ENCODE peak calls at places on chromosomes 5 and 9, in nine cellular contexts. K is hypothalamus; D is mammary epithelial cell; C is effector CD4-positive, alpha-beta T cell; F is neural crest cell; B is NCI-H748 treated with DMSO at 0.1 percent for 48 hours; S is HuH-7; I is AG04449; Y is activated gamma-delta T cell treated with anti-CD3 and anti-CD28 coated beads, Interleukin-2, amount 50 U/mL, for 16 hours. E is an unnamed sample.

GRCh38 chr5:107474724-107475489 is 195.8 kb downstream of the EFNA5 start:
- DNase-seq in C (no peak), S (no peak), I (no peak), K (no peak), F (no peak), D (peak), B (no peak), Y (no peak), E (no peak)

GRCh38 chr9:130024597-130024994 is 18.4 kb downstream of the FNBP1 start:
- DNase-seq in D (peak), K (no peak), S (no peak), I (no peak), C (no peak), B (no peak), Y (no peak), F (no peak), E (no peak)

GRCh38 chr5:83026930-83027687 is 50.1 kb downstream of the TMEM167A start:
- DNase-seq in I (no peak), Y (no peak), K (no peak), C (no peak), B (no peak), D (no peak), F (no peak), S (no peak), E (peak)

GRCh38 chr5:96595300-96596090 is 66.7 kb upstream of the CAST start:
- DNase-seq in S (peak), F (no peak), B (no peak), Y (no peak), C (no peak), I (no peak), D (peak), K (no peak), E (no peak)

GRCh38 chr9:126488881-126489404 is 124.8 kb upstream of the LMX1B start:
- DNase-seq in S (no peak), D (no peak), C (no peak), K (no peak), F (no peak), B (no peak), Y (no peak), I (no peak), E (no peak)

GRCh38 chr5:81971086-81971693 is 633 bp upstream of the ATG10 start:
- DNase-seq in D (no peak), C (no peak), K (no peak), F (no peak), I (no peak), Y (no peak), S (peak), B (peak), E (no peak)

GRCh38 chr5:61301345-61301744 is 30.7 kb upstream of the ZSWIM6 start:
- DNase-seq in B (no peak), K (no peak), C (no peak), Y (no peak), S (no peak), F (no peak), I (peak), D (no peak), E (no peak)

GRCh38 chr5:123914333-123914732 is 402.4 kb downstream of the CSNK1G3 start:
- DNase-seq in C (no peak), I (no peak), F (no peak), D (no peak), B (no peak), S (no peak), K (no peak), Y (no peak), E (no peak)

GRCh38 chr9:22148876-22149637 is 140.0 kb upstream of the CDKN2B start:
- DNase-seq in F (no peak), B (no peak), I (no peak), C (no peak), Y (no peak), S (no peak), D (no peak), K (no peak), E (no peak)

GRCh38 chr5:95960802-95961616 is 642 bp downstream of the ELL2 start:
- DNase-seq in S (peak), I (no peak), Y (peak), F (peak), K (peak), B (no peak), D (peak), C (peak), E (no peak)

GRCh38 chr5:121503111-121503840 is 348.4 kb upstream of the FTMT start:
- DNase-seq in C (no peak), D (no peak), F (no peak), B (no peak), K (no peak), S (no peak), I (no peak), Y (no peak), E (peak)

GRCh38 chr5:56148453-56148971 is 84.6 kb downstream of the ANKRD55 start:
- DNase-seq in B (peak), S (no peak), F (no peak), C (peak), D (no peak), I (no peak), K (no peak), Y (no peak), E (no peak)

GRCh38 chr5:117041926-117042595 is 467.4 kb upstream of the SEMA6A start:
- DNase-seq in I (no peak), K (no peak), D (no peak), Y (no peak), F (no peak), B (no peak), C (no peak), S (no peak), E (peak)

GRCh38 chr5:36606437-36607113 is at the start of gene SLC1A3:
- DNase-seq in B (no peak), Y (no peak), K (peak), S (peak), F (peak), D (peak), C (no peak), I (no peak), E (no peak)

GRCh38 chr9:131320031-131320685 is 30.6 kb downstream of the PLPP7 start:
- DNase-seq in F (no peak), K (no peak), C (no peak), S (no peak), Y (no peak), I (no peak), B (no peak), D (no peak), E (no peak)

GRCh38 chr5:115555084-115555633 is 10.6 kb upstream of the FEM1C start:
- DNase-seq in C (no peak), S (no peak), I (no peak), B (no peak), F (no peak), K (no peak), D (no peak), Y (no peak), E (no peak)

GRCh38 chr9:133499130-133499891 is 20.4 kb upstream of the SLC2A6 start:
- DNase-seq in I (no peak), S (no peak), B (no peak), C (no peak), K (no peak), Y (no peak), F (no peak), D (no peak), E (no peak)

GRCh38 chr5:75510417-75510835 is 1.0 kb downstream of the CERT1 start:
- DNase-seq in C (no peak), F (no peak), Y (no peak), S (no peak), K (no peak), D (peak), B (peak), I (no peak), E (no peak)

GRCh38 chr5:75509956-75510355 is 1.5 kb downstream of the CERT1 start:
- DNase-seq in B (no peak), D (peak), Y (no peak), C (no peak), I (peak), S (no peak), F (no peak), K (no peak), E (no peak)

GRCh38 chr9:127223810-127224177 is 40.8 kb upstream of the GARNL3 start:
- DNase-seq in B (no peak), I (no peak), F (no peak), Y (no peak), K (no peak), D (no peak), C (no peak), S (peak), E (no peak)

GRCh38 chr5:407801-408268 is 35.1 kb upstream of the EXOC3 start:
- DNase-seq in D (peak), B (no peak), F (no peak), S (no peak), Y (no peak), I (no peak), C (no peak), K (no peak), E (no peak)

GRCh38 chr9:1877951-1878350 is 137.2 kb upstream of the SMARCA2 start:
- DNase-seq in F (no peak), Y (no peak), B (no peak), I (no peak), K (no peak), D (no peak), C (no peak), S (no peak), E (no peak)

GRCh38 chr5:143108498-143109128 is 294.9 kb downstream of the NR3C1 start:
- DNase-seq in S (no peak), D (no peak), I (no peak), C (no peak), K (no peak), Y (no peak), B (peak), F (no peak), E (no peak)

GRCh38 chr9:123643518-123643917 is 286.4 kb downstream of the DENND1A start:
- DNase-seq in B (no peak), K (no peak), F (no peak), Y (no peak), D (no peak), I (no peak), S (no peak), C (no peak), E (no peak)

GRCh38 chr9:74218374-74219063 is 278.6 kb upstream of the RORB start:
- DNase-seq in I (no peak), S (no peak), D (no peak), C (no peak), F (no peak), B (no peak), Y (no peak), K (no peak), E (no peak)

GRCh38 chr5:141734501-141735231 is 52.6 kb upstream of the ARAP3 start:
- DNase-seq in Y (no peak), B (no peak), K (no peak), I (no peak), F (peak), S (peak), D (peak), C (no peak), E (no peak)

GRCh38 chr9:69580582-69580945 is 91.6 kb downstream of the APBA1 start:
- DNase-seq in B (no peak), D (no peak), I (no peak), K (no peak), C (no peak), Y (no peak), F (no peak), S (no peak), E (no peak)

GRCh38 chr5:123699571-123699970 is 187.6 kb downstream of the CSNK1G3 start:
- DNase-seq in B (no peak), F (no peak), Y (no peak), C (no peak), K (no peak), I (no peak), S (no peak), D (no peak), E (no peak)

GRCh38 chr5:17694922-17695321 is 60.7 kb downstream of the TAF11L14 start:
- DNase-seq in K (no peak), I (no peak), F (no peak), Y (no peak), S (no peak), D (peak), C (no peak), B (no peak), E (no peak)

GRCh38 chr9:76716270-76716669 is 48.0 kb upstream of the PCA3 start:
- DNase-seq in K (no peak), S (no peak), I (no peak), C (no peak), B (peak), F (no peak), D (no peak), Y (no peak), E (no peak)

GRCh38 chr5:112372543-112372942 is 46.5 kb downstream of the EPB41L4A start:
- DNase-seq in C (no peak), F (no peak), D (peak), K (no peak), I (no peak), Y (no peak), S (no peak), B (no peak), E (no peak)

GRCh38 chr5:40631236-40631635 is 48.5 kb upstream of the PTGER4 start:
- DNase-seq in C (no peak), I (no peak), B (no peak), D (no peak), F (no peak), S (no peak), Y (no peak), K (no peak), E (no peak)

GRCh38 chr9:129138476-129139232 is 27.4 kb downstream of the PTPA start:
- DNase-seq in B (no peak), S (no peak), F (no peak), I (no peak), C (no peak), K (peak), Y (no peak), D (peak), E (no peak)

GRCh38 chr9:98552306-98552705 is 156.4 kb downstream of the GABBR2 start:
- DNase-seq in F (no peak), B (no peak), I (no peak), C (no peak), S (no peak), K (peak), D (no peak), Y (no peak), E (no peak)

E was measured in iPS DF 19.7.